ENCODE peak calls at places on chromosomes 5 and 9, in seven cellular contexts. One of them, this sample, is unnamed.

GRCh38 chr5:172697123-172698121 is 56.4 kb downstream of the NEURL1B start:
- DNase-seq in foreskin fibroblast: peak
- DNase-seq in thyroid gland: peak
- DNase-seq in left ventricle myocardium inferior: peak
- DNase-seq in cardiac fibroblast: peak
- DNase-seq in chondrocyte: peak
- DNase-seq in endothelial cell: peak
- DNase-seq in this sample: no peak

GRCh38 chr5:1297243-1297642 is 2.4 kb upstream of the TERT start:
- DNase-seq in foreskin fibroblast: no peak
- DNase-seq in thyroid gland: no peak
- DNase-seq in left ventricle myocardium inferior: no peak
- DNase-seq in cardiac fibroblast: no peak
- DNase-seq in chondrocyte: no peak
- DNase-seq in endothelial cell: no peak
- DNase-seq in this sample: no peak

GRCh38 chr5:176621661-176622079 is 8.7 kb downstream of the SNCB start:
- DNase-seq in foreskin fibroblast: no peak
- DNase-seq in thyroid gland: no peak
- DNase-seq in left ventricle myocardium inferior: no peak
- DNase-seq in cardiac fibroblast: peak
- DNase-seq in chondrocyte: no peak
- DNase-seq in endothelial cell: no peak
- DNase-seq in this sample: no peak

GRCh38 chr5:72281430-72281763 is 38.6 kb downstream of the MRPS27 start:
- DNase-seq in foreskin fibroblast: no peak
- DNase-seq in thyroid gland: no peak
- DNase-seq in left ventricle myocardium inferior: no peak
- DNase-seq in cardiac fibroblast: no peak
- DNase-seq in chondrocyte: no peak
- DNase-seq in endothelial cell: no peak
- DNase-seq in this sample: no peak

GRCh38 chr9:31908158-31908890 is 476.1 kb upstream of the ACO1 start:
- DNase-seq in foreskin fibroblast: no peak
- DNase-seq in thyroid gland: no peak
- DNase-seq in left ventricle myocardium inferior: no peak
- DNase-seq in cardiac fibroblast: no peak
- DNase-seq in chondrocyte: no peak
- DNase-seq in endothelial cell: no peak
- DNase-seq in this sample: no peak

GRCh38 chr5:180873628-180874520 is 12.8 kb upstream of the ZFP62 start:
- DNase-seq in foreskin fibroblast: peak
- DNase-seq in thyroid gland: peak
- DNase-seq in left ventricle myocardium inferior: no peak
- DNase-seq in cardiac fibroblast: peak
- DNase-seq in chondrocyte: no peak
- DNase-seq in endothelial cell: no peak
- DNase-seq in this sample: no peak

GRCh38 chr9:116525611-116526010 is 161.5 kb upstream of the TRIM32 start:
- DNase-seq in foreskin fibroblast: no peak
- DNase-seq in thyroid gland: no peak
- DNase-seq in left ventricle myocardium inferior: no peak
- DNase-seq in cardiac fibroblast: no peak
- DNase-seq in chondrocyte: no peak
- DNase-seq in endothelial cell: no peak
- DNase-seq in this sample: no peak

GRCh38 chr5:150141544-150142188 is 14.0 kb downstream of the PDGFRB start:
- DNase-seq in foreskin fibroblast: peak
- DNase-seq in thyroid gland: no peak
- DNase-seq in left ventricle myocardium inferior: no peak
- DNase-seq in cardiac fibroblast: peak
- DNase-seq in chondrocyte: no peak
- DNase-seq in endothelial cell: no peak
- DNase-seq in this sample: no peak

GRCh38 chr9:87711857-87712800 is 13.8 kb upstream of the CTSL start:
- DNase-seq in foreskin fibroblast: peak
- DNase-seq in thyroid gland: peak
- DNase-seq in left ventricle myocardium inferior: no peak
- DNase-seq in cardiac fibroblast: peak
- DNase-seq in chondrocyte: no peak
- DNase-seq in endothelial cell: no peak
- DNase-seq in this sample: peak

GRCh38 chr5:79236970-79237734 is 1.2 kb downstream of the JMY start:
- DNase-seq in foreskin fibroblast: peak
- DNase-seq in thyroid gland: peak
- DNase-seq in left ventricle myocardium inferior: peak
- DNase-seq in cardiac fibroblast: peak
- DNase-seq in chondrocyte: peak
- DNase-seq in endothelial cell: peak
- DNase-seq in this sample: no peak

GRCh38 chr5:26259081-26259480 is 779.3 kb downstream of the CDH9 start:
- DNase-seq in foreskin fibroblast: no peak
- DNase-seq in thyroid gland: no peak
- DNase-seq in left ventricle myocardium inferior: no peak
- DNase-seq in cardiac fibroblast: no peak
- DNase-seq in chondrocyte: no peak
- DNase-seq in endothelial cell: no peak
- DNase-seq in this sample: no peak

GRCh38 chr9:92668746-92669526 is 995 bp downstream of the IPPK start:
- DNase-seq in foreskin fibroblast: peak
- DNase-seq in thyroid gland: peak
- DNase-seq in left ventricle myocardium inferior: peak
- DNase-seq in cardiac fibroblast: peak
- DNase-seq in chondrocyte: no peak
- DNase-seq in endothelial cell: peak
- DNase-seq in this sample: no peak

GRCh38 chr5:149345892-149346222 is 558 bp downstream of the GRPEL2 start:
- DNase-seq in foreskin fibroblast: peak
- DNase-seq in thyroid gland: no peak
- DNase-seq in left ventricle myocardium inferior: no peak
- DNase-seq in cardiac fibroblast: peak
- DNase-seq in chondrocyte: no peak
- DNase-seq in endothelial cell: no peak
- DNase-seq in this sample: no peak

GRCh38 chr5:140794594-140795258 is at the start of gene PCDHA2:
- DNase-seq in foreskin fibroblast: no peak
- DNase-seq in thyroid gland: no peak
- DNase-seq in left ventricle myocardium inferior: no peak
- DNase-seq in cardiac fibroblast: no peak
- DNase-seq in chondrocyte: no peak
- DNase-seq in endothelial cell: no peak
- DNase-seq in this sample: no peak

GRCh38 chr5:144195443-144195842 is 24.8 kb downstream of the KCTD16 start:
- DNase-seq in foreskin fibroblast: peak
- DNase-seq in thyroid gland: no peak
- DNase-seq in left ventricle myocardium inferior: no peak
- DNase-seq in cardiac fibroblast: no peak
- DNase-seq in chondrocyte: no peak
- DNase-seq in endothelial cell: no peak
- DNase-seq in this sample: no peak

GRCh38 chr9:132646726-132647125 is 23.1 kb downstream of the DDX31 start:
- DNase-seq in foreskin fibroblast: no peak
- DNase-seq in thyroid gland: no peak
- DNase-seq in left ventricle myocardium inferior: no peak
- DNase-seq in cardiac fibroblast: no peak
- DNase-seq in chondrocyte: no peak
- DNase-seq in endothelial cell: no peak
- DNase-seq in this sample: no peak

GRCh38 chr9:132645306-132645705 is 24.5 kb downstream of the DDX31 start:
- DNase-seq in foreskin fibroblast: no peak
- DNase-seq in thyroid gland: no peak
- DNase-seq in left ventricle myocardium inferior: no peak
- DNase-seq in cardiac fibroblast: no peak
- DNase-seq in chondrocyte: no peak
- DNase-seq in endothelial cell: no peak
- DNase-seq in this sample: no peak

GRCh38 chr9:132645711-132646110 is 24.1 kb downstream of the DDX31 start:
- DNase-seq in foreskin fibroblast: no peak
- DNase-seq in thyroid gland: no peak
- DNase-seq in left ventricle myocardium inferior: no peak
- DNase-seq in cardiac fibroblast: no peak
- DNase-seq in chondrocyte: no peak
- DNase-seq in endothelial cell: no peak
- DNase-seq in this sample: no peak

GRCh38 chr9:132641216-132641615 is 28.6 kb downstream of the DDX31 start:
- DNase-seq in foreskin fibroblast: no peak
- DNase-seq in thyroid gland: no peak
- DNase-seq in left ventricle myocardium inferior: no peak
- DNase-seq in cardiac fibroblast: no peak
- DNase-seq in chondrocyte: no peak
- DNase-seq in endothelial cell: no peak
- DNase-seq in this sample: no peak

GRCh38 chr9:132644251-132644650 is 25.5 kb downstream of the DDX31 start:
- DNase-seq in foreskin fibroblast: no peak
- DNase-seq in thyroid gland: no peak
- DNase-seq in left ventricle myocardium inferior: no peak
- DNase-seq in cardiac fibroblast: no peak
- DNase-seq in chondrocyte: no peak
- DNase-seq in endothelial cell: no peak
- DNase-seq in this sample: no peak
- TF ChIP-seq CTCF in foreskin fibroblast: peak
- TF ChIP-seq CTCF in thyroid gland: no peak
- TF ChIP-seq CTCF in left ventricle myocardium inferior: no peak
- TF ChIP-seq CTCF in cardiac fibroblast: no peak
- TF ChIP-seq CTCF in chondrocyte: peak
- TF ChIP-seq CTCF in endothelial cell: no peak
- TF ChIP-seq CTCF in this sample: no peak

GRCh38 chr5:137733011-137733410 is 2.9 kb downstream of the KLHL3 start:
- DNase-seq in foreskin fibroblast: no peak
- DNase-seq in thyroid gland: no peak
- DNase-seq in left ventricle myocardium inferior: no peak
- DNase-seq in cardiac fibroblast: no peak
- DNase-seq in chondrocyte: no peak
- DNase-seq in endothelial cell: no peak
- DNase-seq in this sample: no peak

GRCh38 chr5:137734962-137735530 is 843 bp downstream of the KLHL3 start:
- DNase-seq in foreskin fibroblast: peak
- DNase-seq in thyroid gland: peak
- DNase-seq in left ventricle myocardium inferior: peak
- DNase-seq in cardiac fibroblast: peak
- DNase-seq in chondrocyte: no peak
- DNase-seq in endothelial cell: peak
- DNase-seq in this sample: no peak

GRCh38 chr5:137733922-137734695 is 1.8 kb downstream of the KLHL3 start:
- DNase-seq in foreskin fibroblast: no peak
- DNase-seq in thyroid gland: no peak
- DNase-seq in left ventricle myocardium inferior: no peak
- DNase-seq in cardiac fibroblast: peak
- DNase-seq in chondrocyte: no peak
- DNase-seq in endothelial cell: no peak
- DNase-seq in this sample: no peak

GRCh38 chr5:137737349-137738256 is 1.7 kb upstream of the KLHL3 start:
- DNase-seq in foreskin fibroblast: peak
- DNase-seq in thyroid gland: no peak
- DNase-seq in left ventricle myocardium inferior: peak
- DNase-seq in cardiac fibroblast: peak
- DNase-seq in chondrocyte: no peak
- DNase-seq in endothelial cell: no peak
- DNase-seq in this sample: no peak

DNA sequence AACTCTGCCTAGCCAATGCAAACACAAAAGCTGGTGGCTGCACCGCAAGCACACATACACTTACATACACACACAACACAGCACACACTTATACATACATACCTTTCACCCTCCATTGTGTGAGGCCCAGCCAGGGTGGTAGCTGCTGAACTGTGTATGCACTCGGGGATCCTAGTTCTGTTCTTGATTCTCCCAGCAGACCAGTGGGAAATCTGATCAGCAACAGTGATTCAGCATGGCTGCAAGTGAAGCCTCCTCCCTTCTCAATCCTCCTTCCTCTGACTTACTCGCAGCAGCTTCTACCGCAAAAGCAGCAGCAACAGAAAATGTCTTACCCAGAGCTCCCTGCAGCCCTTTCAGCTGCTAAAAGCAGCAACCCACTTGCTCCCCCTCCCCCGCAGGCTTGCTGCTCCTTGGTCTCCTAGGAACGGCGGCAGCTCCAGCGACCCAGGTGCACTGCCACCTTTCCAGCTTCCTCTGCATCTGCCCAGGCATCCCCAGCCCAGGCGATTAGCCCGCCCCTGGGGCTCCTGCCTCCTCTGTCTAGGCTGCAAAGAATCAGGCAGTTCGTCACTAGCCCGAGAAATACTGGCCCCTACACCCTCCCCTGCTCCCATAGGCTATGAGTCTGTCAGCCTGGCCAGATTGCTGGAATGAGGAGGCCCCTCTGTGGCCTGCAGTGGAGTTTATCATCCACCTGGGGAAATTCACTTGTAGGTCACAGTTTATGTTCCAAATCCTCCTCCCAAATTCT is at the start of gene KLHL3:
- DNase-seq in foreskin fibroblast: peak
- DNase-seq in thyroid gland: peak
- DNase-seq in left ventricle myocardium inferior: peak
- DNase-seq in cardiac fibroblast: peak
- DNase-seq in chondrocyte: peak
- DNase-seq in endothelial cell: peak
- DNase-seq in this sample: no peak
- TF ChIP-seq CTCF in foreskin fibroblast: no peak
- TF ChIP-seq CTCF in thyroid gland: peak
- TF ChIP-seq CTCF in left ventricle myocardium inferior: peak
- TF ChIP-seq CTCF in cardiac fibroblast: no peak
- TF ChIP-seq CTCF in chondrocyte: peak
- TF ChIP-seq CTCF in endothelial cell: no peak
- TF ChIP-seq CTCF in this sample: no peak

DNA sequence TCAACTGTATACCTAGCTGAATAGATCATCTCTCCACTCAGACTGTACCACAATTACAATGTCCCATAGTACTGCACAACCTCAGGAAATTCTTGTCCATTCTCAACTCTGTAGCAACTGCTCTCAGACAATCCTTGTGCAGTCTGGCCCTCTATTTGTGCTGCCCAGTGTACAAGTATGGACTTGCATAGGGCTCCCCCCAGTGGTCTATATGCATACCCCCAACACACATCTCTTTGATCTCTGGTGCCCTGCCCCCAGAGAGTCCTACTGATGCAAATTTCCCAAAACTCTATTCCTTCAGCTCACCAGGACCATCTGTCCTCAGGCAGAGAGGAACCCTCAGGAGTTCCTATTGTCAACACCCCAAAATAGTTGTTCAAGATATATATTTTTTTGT is 205.3 kb downstream of the SLCO4C1 start:
- DNase-seq in foreskin fibroblast: no peak
- DNase-seq in thyroid gland: peak
- DNase-seq in left ventricle myocardium inferior: no peak
- DNase-seq in cardiac fibroblast: peak
- DNase-seq in chondrocyte: no peak
- DNase-seq in endothelial cell: peak
- DNase-seq in this sample: no peak
- TF ChIP-seq CTCF in foreskin fibroblast: no peak
- TF ChIP-seq CTCF in thyroid gland: peak
- TF ChIP-seq CTCF in left ventricle myocardium inferior: no peak
- TF ChIP-seq CTCF in cardiac fibroblast: no peak
- TF ChIP-seq CTCF in chondrocyte: peak
- TF ChIP-seq CTCF in endothelial cell: peak
- TF ChIP-seq CTCF in this sample: no peak

DNA sequence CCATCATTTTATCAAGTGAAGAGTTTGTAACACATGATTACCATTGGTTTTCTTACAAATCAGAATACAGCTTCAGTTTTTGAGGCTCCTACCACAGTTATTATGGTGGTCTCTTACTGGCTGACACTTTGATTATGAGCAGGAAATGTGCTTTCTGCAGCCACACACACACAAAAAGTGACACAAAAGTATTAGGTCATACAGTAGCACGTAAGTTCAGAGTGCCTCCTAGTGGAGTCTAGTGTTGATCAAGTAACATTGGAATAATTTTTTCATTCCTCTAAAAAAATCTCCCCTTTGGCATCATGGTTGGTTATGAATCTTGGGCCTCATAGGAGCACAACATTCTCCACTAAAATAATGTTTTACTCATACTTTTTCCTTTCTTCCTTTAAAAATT is 37.6 kb downstream of the PAM start:
- DNase-seq in foreskin fibroblast: peak
- DNase-seq in thyroid gland: no peak
- DNase-seq in left ventricle myocardium inferior: no peak
- DNase-seq in cardiac fibroblast: peak
- DNase-seq in chondrocyte: no peak
- DNase-seq in endothelial cell: no peak
- DNase-seq in this sample: no peak
- TF ChIP-seq CTCF in foreskin fibroblast: peak
- TF ChIP-seq CTCF in thyroid gland: no peak
- TF ChIP-seq CTCF in left ventricle myocardium inferior: peak
- TF ChIP-seq CTCF in cardiac fibroblast: peak
- TF ChIP-seq CTCF in chondrocyte: peak
- TF ChIP-seq CTCF in endothelial cell: no peak
- TF ChIP-seq CTCF in this sample: no peak